ENCODE peak calls at places on chromosomes 6 and 20, in eight cellular contexts. S is left ventricle myocardium inferior, M is adrenal gland, T is body of pancreas, K is IMR-90, W is cardiac muscle cell, L is lower lobe of right lung, I is fibroblast of lung. O is an unnamed sample.

GRCh38 chr6:163955131-163955530 is 540.6 kb downstream of the QKI start:
- DNase-seq in S (no peak), M (no peak), T (no peak), K (peak), W (no peak), L (no peak), I (peak), O (no peak)

GRCh38 chr6:25218346-25218745 is 60.8 kb upstream of the CARMIL1 start:
- DNase-seq in S (no peak), M (no peak), T (no peak), K (no peak), W (no peak), L (no peak), I (no peak), O (no peak)

GRCh38 chr6:2376429-2377355 is 131.3 kb upstream of the GMDS start:
- DNase-seq in S (no peak), M (no peak), T (no peak), K (peak), W (no peak), L (no peak), I (peak), O (no peak)

GRCh38 chr6:137517404-137517803 is 23.2 kb upstream of the OLIG3 start:
- DNase-seq in S (no peak), M (no peak), T (no peak), K (no peak), W (no peak), L (no peak), I (no peak), O (no peak)

GRCh38 chr6:35977308-35977707 is 47.1 kb downstream of the SLC26A8 start:
- DNase-seq in S (peak), M (no peak), T (no peak), K (no peak), W (no peak), L (no peak), I (no peak), O (no peak)

GRCh38 chr6:137309078-137309762 is 90.0 kb upstream of the IFNGR1 start:
- DNase-seq in S (peak), M (peak), T (peak), K (peak), W (peak), L (peak), I (peak), O (peak)

GRCh38 chr6:44010411-44011349 is 116.6 kb downstream of the MRPL14 start:
- DNase-seq in S (peak), M (peak), T (no peak), K (peak), W (peak), L (no peak), I (peak), O (peak)

GRCh38 chr6:113736978-113737377 is 120.2 kb upstream of the MARCKS start:
- DNase-seq in S (no peak), M (no peak), T (no peak), K (no peak), W (no peak), L (no peak), I (no peak), O (no peak)

GRCh38 chr20:35326021-35326731 is 34.0 kb upstream of the FAM83C start:
- DNase-seq in S (no peak), M (no peak), T (no peak), K (no peak), W (no peak), L (no peak), I (no peak), O (no peak)

GRCh38 chr6:2109796-2110195 is 135.6 kb downstream of the GMDS start:
- DNase-seq in S (no peak), M (no peak), T (no peak), K (no peak), W (no peak), L (no peak), I (no peak), O (no peak)

GRCh38 chr20:37407117-37407566 is 61.2 kb downstream of the SRC start:
- DNase-seq in S (no peak), M (no peak), T (no peak), K (no peak), W (no peak), L (no peak), I (no peak), O (no peak)

GRCh38 chr20:5065489-5066383 is 54.0 kb downstream of the PCNA start:
- DNase-seq in S (peak), M (peak), T (peak), K (peak), W (no peak), L (peak), I (peak), O (peak)

GRCh38 chr6:144265390-144265789 is 19.7 kb upstream of the UTRN start:
- DNase-seq in S (no peak), M (no peak), T (no peak), K (peak), W (peak), L (no peak), I (peak), O (no peak)

GRCh38 chr6:21836772-21837460 is 243.4 kb downstream of the SOX4 start:
- DNase-seq in S (no peak), M (no peak), T (no peak), K (no peak), W (no peak), L (no peak), I (no peak), O (no peak)

GRCh38 chr20:38926142-38926933 is at the start of gene FAM83D:
- DNase-seq in S (peak), M (peak), T (peak), K (peak), W (peak), L (peak), I (peak), O (peak)
- H3K27ac ChIP-seq in S (peak), M (no peak), T (no peak), K (peak), W (peak), L (no peak), I (peak), O (no peak)

GRCh38 chr6:99614430-99615161 is 8.0 kb downstream of the PRDM13 start:
- DNase-seq in S (no peak), M (no peak), T (no peak), K (no peak), W (peak), L (peak), I (no peak), O (no peak)
- H3K4me3 ChIP-seq in S (peak), M (no peak), T (peak), K (no peak), W (peak), L (peak), I (no peak), O (peak)

GRCh38 chr6:96781557-96781956 is 55.7 kb downstream of the GPR63 start:
- DNase-seq in S (no peak), M (no peak), T (no peak), K (no peak), W (no peak), L (no peak), I (no peak), O (no peak)

GRCh38 chr6:96777113-96777512 is 60.2 kb downstream of the GPR63 start:
- DNase-seq in S (no peak), M (no peak), T (no peak), K (no peak), W (no peak), L (no peak), I (no peak), O (no peak)

DNA sequence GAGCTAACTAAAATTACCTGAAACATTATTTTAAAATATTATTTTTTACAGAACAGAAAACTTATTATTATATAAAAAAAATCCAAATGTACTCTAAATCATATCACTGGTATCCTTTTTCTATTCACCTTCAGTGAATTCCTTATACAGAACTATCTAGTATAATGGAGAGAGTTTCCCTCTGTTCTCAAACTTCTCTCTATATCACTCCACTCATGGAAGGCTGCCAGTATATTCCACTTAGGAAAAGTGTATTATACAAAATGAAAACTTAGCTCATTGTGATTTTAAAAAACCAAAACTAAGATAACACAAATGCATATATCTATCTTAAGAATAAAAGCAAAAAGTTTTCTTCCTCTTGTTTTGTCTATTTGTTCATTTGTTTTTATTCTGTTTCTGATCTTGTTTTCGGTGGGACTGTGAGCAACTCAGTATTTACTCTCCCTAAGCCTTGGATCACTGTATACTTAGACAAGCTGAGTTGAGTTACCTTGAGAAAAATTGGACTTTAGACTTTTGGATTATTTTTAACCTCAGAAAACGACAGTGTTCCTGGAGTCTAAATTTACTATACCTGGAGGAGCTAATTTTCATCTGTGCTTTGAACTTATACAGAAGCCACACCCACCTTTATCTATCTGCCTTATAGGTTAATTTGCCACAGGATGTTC is 61.4 kb downstream of the GPR63 start:
- DNase-seq in S (no peak), M (no peak), T (no peak), K (no peak), W (no peak), L (no peak), I (no peak), O (no peak)
- H3K27ac ChIP-seq in S (no peak), M (no peak), T (peak), K (no peak), W (no peak), L (no peak), I (no peak), O (no peak)

GRCh38 chr6:7673063-7673536 is 52.8 kb upstream of the BMP6 start:
- DNase-seq in S (peak), M (no peak), T (no peak), K (peak), W (peak), L (peak), I (peak), O (peak)
- H3K4me3 ChIP-seq in S (peak), M (no peak), T (no peak), K (no peak), W (no peak), L (peak), I (peak), O (peak)

DNA sequence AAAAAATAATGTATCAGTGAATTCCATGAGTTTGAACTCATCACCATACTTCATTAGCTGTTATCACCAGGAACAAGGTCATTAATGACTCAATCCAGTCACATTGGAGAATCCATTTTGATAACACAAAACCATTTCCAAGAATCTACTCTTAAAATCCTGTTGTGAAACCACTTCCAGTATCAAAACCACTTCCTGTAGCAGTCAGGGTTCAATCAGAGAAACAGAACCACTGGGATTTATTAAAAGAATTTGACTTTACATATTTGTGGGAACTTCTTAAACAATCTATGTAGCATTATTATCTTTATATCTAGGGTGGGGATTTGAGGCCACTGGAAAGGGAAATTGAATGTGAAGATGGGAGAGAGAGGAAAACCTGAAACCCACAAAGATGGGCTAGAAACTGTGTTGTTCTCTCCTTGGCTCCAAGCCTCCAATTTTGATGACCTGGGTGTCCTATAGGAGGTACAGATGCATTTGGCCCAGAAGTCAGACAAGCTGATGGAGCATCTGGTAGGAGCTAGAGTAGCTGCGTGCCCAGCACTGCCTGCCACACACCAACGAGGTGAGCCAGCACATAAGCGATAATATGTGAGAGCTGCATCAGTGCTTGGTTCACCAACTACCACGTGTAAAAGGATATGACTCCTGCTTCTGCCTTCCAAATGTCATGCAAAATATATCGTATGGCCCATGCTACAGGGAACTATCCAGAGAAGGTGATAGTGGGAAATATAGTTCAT is 117.0 kb downstream of the TMEM200A start:
- DNase-seq in S (no peak), M (no peak), T (no peak), K (peak), W (no peak), L (no peak), I (peak), O (no peak)
- H3K27ac ChIP-seq in S (no peak), M (no peak), T (no peak), K (peak), W (no peak), L (no peak), I (peak), O (no peak)